ENCODE peak calls at places on chromosomes 5 and 9, in ten cellular contexts. One of them, this sample, is unnamed.

GRCh38 chr5:8828596-8829321 is 717.1 kb downstream of the SEMA5A start:
- DNase-seq in neuronal stem cell: no peak
- DNase-seq in PC-3: no peak
- DNase-seq in HCT116: no peak
- DNase-seq in mammary epithelial cell: no peak
- DNase-seq in PC-9: no peak
- DNase-seq in neural progenitor cell: no peak
- DNase-seq in hepatocyte: no peak
- DNase-seq in GM12878: no peak
- DNase-seq in GM23248: peak; percentile 13
- DNase-seq in this sample: no peak

GRCh38 chr9:84170521-84171141 is 169.9 kb downstream of the SLC28A3 start:
- DNase-seq in neural progenitor cell: peak; percentile 13
- DNase-seq in hepatocyte: peak; percentile 66
- DNase-seq in mammary epithelial cell: peak; percentile 48
- DNase-seq in PC-9: no peak
- DNase-seq in GM23248: peak; percentile 97
- DNase-seq in PC-3: peak; percentile 36
- DNase-seq in HCT116: peak; percentile 81
- DNase-seq in GM12878: no peak
- DNase-seq in neuronal stem cell: no peak
- DNase-seq in this sample: peak; percentile 96

GRCh38 chr9:93582115-93582514 is 5.7 kb downstream of the PHF2 start:
- DNase-seq in neural progenitor cell: no peak
- DNase-seq in GM23248: peak; percentile 24
- DNase-seq in hepatocyte: peak; percentile 74
- DNase-seq in GM12878: no peak
- DNase-seq in HCT116: no peak
- DNase-seq in mammary epithelial cell: no peak
- DNase-seq in neuronal stem cell: no peak
- DNase-seq in PC-9: no peak
- DNase-seq in PC-3: no peak
- DNase-seq in this sample: no peak

GRCh38 chr9:93650448-93650847 is 74.1 kb downstream of the PHF2 start:
- DNase-seq in neuronal stem cell: no peak
- DNase-seq in neural progenitor cell: no peak
- DNase-seq in hepatocyte: no peak
- DNase-seq in GM12878: no peak
- DNase-seq in GM23248: no peak
- DNase-seq in PC-3: no peak
- DNase-seq in HCT116: no peak
- DNase-seq in PC-9: no peak
- DNase-seq in mammary epithelial cell: no peak
- DNase-seq in this sample: peak; percentile 77

GRCh38 chr5:176560364-176560763 is 11.2 kb downstream of the CDHR2 start:
- DNase-seq in PC-3: no peak
- DNase-seq in hepatocyte: no peak
- DNase-seq in GM12878: no peak
- DNase-seq in GM23248: no peak
- DNase-seq in neural progenitor cell: no peak
- DNase-seq in HCT116: no peak
- DNase-seq in neuronal stem cell: no peak
- DNase-seq in PC-9: no peak
- DNase-seq in mammary epithelial cell: no peak
- DNase-seq in this sample: no peak

GRCh38 chr5:13188393-13188792 is 756.1 kb downstream of the DNAH5 start:
- DNase-seq in mammary epithelial cell: peak; percentile 14
- DNase-seq in PC-3: peak; percentile 18
- DNase-seq in GM23248: peak; percentile 4
- DNase-seq in GM12878: no peak
- DNase-seq in PC-9: no peak
- DNase-seq in neural progenitor cell: no peak
- DNase-seq in hepatocyte: no peak
- DNase-seq in neuronal stem cell: no peak
- DNase-seq in HCT116: no peak
- DNase-seq in this sample: no peak

GRCh38 chr5:20572560-20572959 is 584.6 kb upstream of the CDH18 start:
- DNase-seq in hepatocyte: peak; percentile 13
- DNase-seq in PC-3: peak; percentile 93
- DNase-seq in PC-9: peak; percentile 78
- DNase-seq in neuronal stem cell: no peak
- DNase-seq in GM12878: no peak
- DNase-seq in neural progenitor cell: peak; percentile 5
- DNase-seq in mammary epithelial cell: peak; percentile 89
- DNase-seq in HCT116: no peak
- DNase-seq in GM23248: peak; percentile 31
- DNase-seq in this sample: no peak

GRCh38 chr5:139901251-139901575 is 105.6 kb downstream of the PSD2 start:
- DNase-seq in neural progenitor cell: no peak
- DNase-seq in mammary epithelial cell: no peak
- DNase-seq in GM12878: no peak
- DNase-seq in HCT116: no peak
- DNase-seq in GM23248: no peak
- DNase-seq in PC-9: no peak
- DNase-seq in neuronal stem cell: no peak
- DNase-seq in PC-3: no peak
- DNase-seq in hepatocyte: no peak
- DNase-seq in this sample: no peak

GRCh38 chr5:150112211-150113046 is 26.1 kb upstream of the CSF1R start:
- DNase-seq in GM23248: peak; percentile 97
- DNase-seq in neural progenitor cell: peak; percentile 73
- DNase-seq in GM12878: no peak
- DNase-seq in PC-9: peak; percentile 76
- DNase-seq in hepatocyte: peak; percentile 41
- DNase-seq in neuronal stem cell: peak; percentile 48
- DNase-seq in PC-3: peak; percentile 67
- DNase-seq in HCT116: no peak
- DNase-seq in mammary epithelial cell: peak; percentile 79
- DNase-seq in this sample: peak; percentile 98

GRCh38 chr9:72807765-72808445 is 144.9 kb downstream of the ALDH1A1 start:
- DNase-seq in HCT116: peak; percentile 32
- DNase-seq in neural progenitor cell: no peak
- DNase-seq in hepatocyte: no peak
- DNase-seq in PC-3: peak; percentile 29
- DNase-seq in GM12878: no peak
- DNase-seq in neuronal stem cell: no peak
- DNase-seq in PC-9: no peak
- DNase-seq in mammary epithelial cell: peak; percentile 7
- DNase-seq in GM23248: peak; percentile 35
- DNase-seq in this sample: no peak

GRCh38 chr5:151298465-151298864 is 5.1 kb downstream of the SLC36A3 start:
- DNase-seq in hepatocyte: no peak
- DNase-seq in GM12878: no peak
- DNase-seq in GM23248: peak; percentile 23
- DNase-seq in mammary epithelial cell: no peak
- DNase-seq in PC-3: no peak
- DNase-seq in PC-9: no peak
- DNase-seq in HCT116: no peak
- DNase-seq in neural progenitor cell: no peak
- DNase-seq in neuronal stem cell: no peak
- DNase-seq in this sample: no peak

GRCh38 chr5:180093241-180093640 is 21.7 kb upstream of the RNF130 start:
- DNase-seq in neuronal stem cell: no peak
- DNase-seq in GM23248: no peak
- DNase-seq in HCT116: no peak
- DNase-seq in PC-9: no peak
- DNase-seq in mammary epithelial cell: no peak
- DNase-seq in hepatocyte: no peak
- DNase-seq in PC-3: no peak
- DNase-seq in neural progenitor cell: no peak
- DNase-seq in GM12878: no peak
- DNase-seq in this sample: no peak

GRCh38 chr9:89893886-89894285 is 289.1 kb downstream of the GADD45G start:
- DNase-seq in neural progenitor cell: no peak
- DNase-seq in mammary epithelial cell: no peak
- DNase-seq in GM23248: no peak
- DNase-seq in GM12878: no peak
- DNase-seq in PC-9: no peak
- DNase-seq in HCT116: no peak
- DNase-seq in PC-3: no peak
- DNase-seq in hepatocyte: no peak
- DNase-seq in neuronal stem cell: no peak
- DNase-seq in this sample: no peak

GRCh38 chr9:89890326-89890980 is 285.6 kb downstream of the GADD45G start:
- DNase-seq in PC-9: no peak
- DNase-seq in GM12878: no peak
- DNase-seq in neuronal stem cell: no peak
- DNase-seq in hepatocyte: no peak
- DNase-seq in mammary epithelial cell: no peak
- DNase-seq in PC-3: no peak
- DNase-seq in neural progenitor cell: no peak
- DNase-seq in HCT116: no peak
- DNase-seq in GM23248: no peak
- DNase-seq in this sample: no peak

GRCh38 chr9:89891221-89892052 is 286.6 kb downstream of the GADD45G start:
- DNase-seq in mammary epithelial cell: no peak
- DNase-seq in neural progenitor cell: no peak
- DNase-seq in PC-3: no peak
- DNase-seq in GM12878: no peak
- DNase-seq in HCT116: no peak
- DNase-seq in PC-9: no peak
- DNase-seq in neuronal stem cell: no peak
- DNase-seq in hepatocyte: no peak
- DNase-seq in GM23248: no peak
- DNase-seq in this sample: peak; percentile 4

GRCh38 chr9:89892920-89893319 is 288.1 kb downstream of the GADD45G start:
- DNase-seq in neural progenitor cell: no peak
- DNase-seq in HCT116: no peak
- DNase-seq in GM12878: no peak
- DNase-seq in PC-9: no peak
- DNase-seq in mammary epithelial cell: no peak
- DNase-seq in GM23248: no peak
- DNase-seq in PC-3: no peak
- DNase-seq in hepatocyte: no peak
- DNase-seq in neuronal stem cell: no peak
- DNase-seq in this sample: no peak

GRCh38 chr9:89892053-89892419 is 287.2 kb downstream of the GADD45G start:
- DNase-seq in mammary epithelial cell: no peak
- DNase-seq in neural progenitor cell: no peak
- DNase-seq in PC-3: no peak
- DNase-seq in GM23248: no peak
- DNase-seq in HCT116: no peak
- DNase-seq in hepatocyte: no peak
- DNase-seq in GM12878: no peak
- DNase-seq in neuronal stem cell: no peak
- DNase-seq in PC-9: no peak
- DNase-seq in this sample: peak; percentile 39
- H2AFZ ChIP-seq in mammary epithelial cell: no peak overlapping the region
- H2AFZ ChIP-seq in neural progenitor cell: no peak overlapping the region
- H2AFZ ChIP-seq in PC-3: no peak overlapping the region
- H2AFZ ChIP-seq in GM23248: no peak overlapping the region
- H2AFZ ChIP-seq in HCT116: no peak overlapping the region
- H2AFZ ChIP-seq in hepatocyte: no peak overlapping the region
- H2AFZ ChIP-seq in GM12878: no peak overlapping the region
- H2AFZ ChIP-seq in neuronal stem cell: no peak overlapping the region
- H2AFZ ChIP-seq in PC-9: no peak overlapping the region
- H2AFZ ChIP-seq in this sample: no peak overlapping the region

GRCh38 chr9:27688954-27689353 is 115.7 kb upstream of the C9orf72 start:
- DNase-seq in GM23248: no peak
- DNase-seq in neuronal stem cell: no peak
- DNase-seq in GM12878: no peak
- DNase-seq in neural progenitor cell: no peak
- DNase-seq in PC-3: no peak
- DNase-seq in PC-9: no peak
- DNase-seq in hepatocyte: no peak
- DNase-seq in HCT116: no peak
- DNase-seq in mammary epithelial cell: no peak
- DNase-seq in this sample: no peak

GRCh38 chr9:27679338-27679737 is 106.1 kb upstream of the C9orf72 start:
- DNase-seq in hepatocyte: no peak
- DNase-seq in mammary epithelial cell: no peak
- DNase-seq in neural progenitor cell: peak; percentile 36
- DNase-seq in PC-9: no peak
- DNase-seq in PC-3: no peak
- DNase-seq in neuronal stem cell: peak; percentile 5
- DNase-seq in HCT116: no peak
- DNase-seq in GM12878: no peak
- DNase-seq in GM23248: no peak
- DNase-seq in this sample: no peak

DNA sequence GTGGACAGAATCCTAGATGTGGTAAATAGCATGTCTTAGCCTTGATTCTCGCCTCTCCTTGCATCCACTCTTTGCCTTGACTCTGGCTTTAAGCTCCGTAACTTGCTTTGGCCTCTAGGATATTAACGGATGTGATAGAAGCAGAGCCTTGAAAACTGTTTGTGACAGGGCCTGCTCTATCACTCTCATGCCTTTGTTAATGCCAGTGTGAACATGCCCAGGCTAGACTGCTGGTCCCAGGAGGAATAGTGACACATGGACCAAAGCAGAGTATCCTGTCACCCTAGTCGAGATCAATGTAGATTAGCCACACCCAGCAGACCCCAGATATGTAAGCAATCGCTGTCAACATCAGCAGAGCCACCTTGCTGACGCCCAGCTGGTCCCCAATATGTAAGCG is 109.9 kb upstream of the C9orf72 start:
- DNase-seq in PC-9: no peak
- DNase-seq in neuronal stem cell: no peak
- DNase-seq in mammary epithelial cell: peak; percentile 10
- DNase-seq in hepatocyte: no peak
- DNase-seq in GM23248: no peak
- DNase-seq in GM12878: no peak
- DNase-seq in HCT116: no peak
- DNase-seq in neural progenitor cell: no peak
- DNase-seq in PC-3: no peak
- DNase-seq in this sample: no peak
- H2AFZ ChIP-seq in PC-9: no peak overlapping the region
- H2AFZ ChIP-seq in neuronal stem cell: peak overlapping the region; percentile 56
- H2AFZ ChIP-seq in mammary epithelial cell: peak overlapping the region; percentile 66
- H2AFZ ChIP-seq in hepatocyte: no peak overlapping the region
- H2AFZ ChIP-seq in GM23248: no peak overlapping the region
- H2AFZ ChIP-seq in GM12878: no peak overlapping the region
- H2AFZ ChIP-seq in HCT116: no peak overlapping the region
- H2AFZ ChIP-seq in neural progenitor cell: no peak overlapping the region
- H2AFZ ChIP-seq in PC-3: no peak overlapping the region
- H2AFZ ChIP-seq in this sample: no peak overlapping the region

GRCh38 chr5:173778784-173779304 is 109.3 kb upstream of the CPEB4 start:
- DNase-seq in GM23248: no peak
- DNase-seq in PC-3: no peak
- DNase-seq in hepatocyte: no peak
- DNase-seq in PC-9: peak; percentile 67
- DNase-seq in neural progenitor cell: no peak
- DNase-seq in GM12878: no peak
- DNase-seq in mammary epithelial cell: no peak
- DNase-seq in neuronal stem cell: no peak
- DNase-seq in HCT116: no peak
- DNase-seq in this sample: no peak
- H2AFZ ChIP-seq in GM23248: peak overlapping the region; percentile 30
- H2AFZ ChIP-seq in PC-3: no peak overlapping the region
- H2AFZ ChIP-seq in hepatocyte: no peak overlapping the region
- H2AFZ ChIP-seq in PC-9: peak overlapping the region; percentile 23
- H2AFZ ChIP-seq in neural progenitor cell: no peak overlapping the region
- H2AFZ ChIP-seq in GM12878: peak overlapping the region; percentile 66
- H2AFZ ChIP-seq in mammary epithelial cell: no peak overlapping the region
- H2AFZ ChIP-seq in neuronal stem cell: no peak overlapping the region
- H2AFZ ChIP-seq in HCT116: no peak overlapping the region
- H2AFZ ChIP-seq in this sample: no peak overlapping the region

GRCh38 chr5:55030676-55031445 is 6.8 kb downstream of the GZMK start:
- DNase-seq in neuronal stem cell: no peak
- DNase-seq in GM12878: no peak
- DNase-seq in PC-9: no peak
- DNase-seq in neural progenitor cell: peak; percentile 10
- DNase-seq in mammary epithelial cell: no peak
- DNase-seq in hepatocyte: no peak
- DNase-seq in GM23248: no peak
- DNase-seq in PC-3: no peak
- DNase-seq in HCT116: no peak
- DNase-seq in this sample: no peak
- H2AFZ ChIP-seq in neuronal stem cell: no peak overlapping the region
- H2AFZ ChIP-seq in GM12878: no peak overlapping the region
- H2AFZ ChIP-seq in PC-9: no peak overlapping the region
- H2AFZ ChIP-seq in neural progenitor cell: no peak overlapping the region
- H2AFZ ChIP-seq in mammary epithelial cell: no peak overlapping the region
- H2AFZ ChIP-seq in hepatocyte: no peak overlapping the region
- H2AFZ ChIP-seq in GM23248: no peak overlapping the region
- H2AFZ ChIP-seq in PC-3: no peak overlapping the region
- H2AFZ ChIP-seq in HCT116: no peak overlapping the region
- H2AFZ ChIP-seq in this sample: peak overlapping the region; percentile 87

This sample was measured in osteoblast.